ENCODE peak calls at places on chromosomes 12 and 14, in five cellular contexts. G is GM12878, V is H1, S is K562, Q is HepG2. P is an unnamed sample.

GRCh38 chr14:105229099-105229655 is 19.2 kb upstream of the BTBD6 start:
- DNase-seq in G (no peak), V (no peak), S (no peak), Q (no peak), P (no peak)

GRCh38 chr14:89477391-89477790 is 60.4 kb upstream of the FOXN3 start:
- DNase-seq in G (no peak), V (no peak), S (no peak), Q (no peak), P (no peak)

GRCh38 chr12:57886590-57887363 is 40.2 kb upstream of the CTDSP2 start:
- DNase-seq in G (no peak), V (no peak), S (no peak), Q (no peak), P (no peak)

GRCh38 chr12:28958553-28959195 is 190.4 kb upstream of the FAR2 start:
- DNase-seq in G (no peak), V (no peak), S (no peak), Q (no peak), P (no peak)

GRCh38 chr12:131457331-131458047 is 253.4 kb upstream of the SFSWAP start:
- DNase-seq in G (no peak), V (no peak), S (no peak), Q (no peak), P (no peak)

GRCh38 chr14:31950760-31951637 is 126.1 kb upstream of the ARHGAP5 start:
- DNase-seq in G (no peak), V (peak; percentile 68), S (peak; percentile 37), Q (no peak), P (peak; percentile 73)

GRCh38 chr14:95146079-95146771 is 11.1 kb downstream of the DICER1 start:
- DNase-seq in G (no peak), V (no peak), S (no peak), Q (no peak), P (no peak)

GRCh38 chr12:75735853-75736252 is 224.4 kb upstream of the KRR1 start:
- DNase-seq in G (no peak), V (no peak), S (no peak), Q (no peak), P (no peak)

GRCh38 chr12:68932701-68933563 is at the start of gene CPM:
- DNase-seq in G (no peak), V (peak; percentile 77), S (peak; percentile 58), Q (no peak), P (peak; percentile 78)

GRCh38 chr12:80777587-80777986 is 60.9 kb downstream of the MYF5 start:
- DNase-seq in G (no peak), V (no peak), S (no peak), Q (peak; percentile 6), P (no peak)

GRCh38 chr14:55133416-55133815 is 4.4 kb downstream of the LGALS3 start:
- DNase-seq in G (no peak), V (no peak), S (no peak), Q (no peak), P (no peak)

GRCh38 chr12:107320929-107321618 is 227.7 kb upstream of the CRY1 start:
- DNase-seq in G (no peak), V (peak; percentile 68), S (no peak), Q (no peak), P (peak; percentile 37)

GRCh38 chr14:77707724-77708408 is at the start of the genes ALKBH1 and SLIRP:
- DNase-seq in G (peak; percentile 26), V (peak; percentile 83), S (peak; percentile 88), Q (peak; percentile 81), P (peak; percentile 82)

GRCh38 chr14:69493038-69493437 is 8.5 kb downstream of the PLEKHD1 start:
- DNase-seq in G (no peak), V (no peak), S (no peak), Q (no peak), P (no peak)

GRCh38 chr12:127595506-127595905 is 671.5 kb upstream of the TMEM132C start:
- DNase-seq in G (no peak), V (no peak), S (no peak), Q (no peak), P (no peak)

GRCh38 chr12:100267603-100268281 is 765 bp downstream of the SCYL2 start:
- DNase-seq in G (no peak), V (peak; percentile 71), S (peak; percentile 37), Q (peak; percentile 12), P (no peak)

GRCh38 chr12:613996-614726 is 49.1 kb downstream of the NINJ2 start:
- DNase-seq in G (no peak), V (peak; percentile 53), S (no peak), Q (peak; percentile 31), P (no peak)

GRCh38 chr12:124020398-124021024 is 47.5 kb downstream of the ZNF664 start:
- DNase-seq in G (no peak), V (no peak), S (no peak), Q (no peak), P (no peak)
- H3K4me1 ChIP-seq in G (no peaks in the 10 kb centered on the region), V (no peaks in the 10 kb centered on the region), S (peaks cover 6% of the 10 kb centered on the region), Q (no peaks in the 10 kb centered on the region), P (no peaks in the 10 kb centered on the region)

GRCh38 chr12:92619730-92620684 is 82.8 kb upstream of the PLEKHG7 start:
- DNase-seq in G (no peak), V (no peak), S (no peak), Q (no peak), P (no peak)

GRCh38 chr12:92621312-92621711 is 81.5 kb upstream of the PLEKHG7 start:
- DNase-seq in G (no peak), V (no peak), S (no peak), Q (no peak), P (no peak)

GRCh38 chr12:92624236-92624635 is 78.6 kb upstream of the PLEKHG7 start:
- DNase-seq in G (no peak), V (no peak), S (no peak), Q (no peak), P (peak; percentile 17)

GRCh38 chr12:92623386-92623785 is 79.4 kb upstream of the PLEKHG7 start:
- DNase-seq in G (no peak), V (no peak), S (no peak), Q (no peak), P (no peak)

GRCh38 chr12:92621833-92622232 is 81.0 kb upstream of the PLEKHG7 start:
- DNase-seq in G (no peak), V (no peak), S (no peak), Q (no peak), P (no peak)
- TF ChIP-seq HDAC2 in G (no peak), V (no peak), S (no peak), Q (no peak), P (no peak)

GRCh38 chr12:53078425-53079225 is 565 bp downstream of the SPRYD3 start:
- DNase-seq in G (no peak), V (no peak), S (no peak), Q (no peak), P (no peak)
- TF ChIP-seq CHD2 in G (no peak), V (no peak), S (no peak), Q (no peak), P (no peak)

GRCh38 chr14:39173198-39173597 is 1.9 kb upstream of the PNN start:
- DNase-seq in G (no peak), V (no peak), S (no peak), Q (no peak), P (no peak)
- H3K4me1 ChIP-seq in G (peaks cover 7% of the 10 kb centered on the region), V (peaks cover 4% of the 10 kb centered on the region), S (peaks cover 18% of the 10 kb centered on the region), Q (peaks cover 49% of the 10 kb centered on the region), P (peaks cover 42% of the 10 kb centered on the region)

GRCh38 chr12:102543494-102543893 is 63.1 kb upstream of the IGF1 start:
- DNase-seq in G (no peak), V (no peak), S (peak; percentile 12), Q (no peak), P (no peak)
- TF ChIP-seq HDAC2 in G (no peak), V (no peak), S (no peak), Q (no peak), P (no peak)

GRCh38 chr12:18658179-18658578 is 79.6 kb downstream of the PLCZ1 start:
- DNase-seq in G (no peak), V (no peak), S (no peak), Q (no peak), P (no peak)
- TF ChIP-seq CHD2 in G (no peak), V (no peak), S (no peak), Q (no peak), P (no peak)

GRCh38 chr14:64728106-64728505 is 23.9 kb downstream of the PLEKHG3 start:
- DNase-seq in G (no peak), V (no peak), S (no peak), Q (no peak), P (no peak)
- H3K4me1 ChIP-seq in G (no peaks in the 10 kb centered on the region), V (peaks cover 34% of the 10 kb centered on the region), S (no peaks in the 10 kb centered on the region), Q (peaks cover 32% of the 10 kb centered on the region), P (peaks cover 47% of the 10 kb centered on the region)

GRCh38 chr12:94603434-94604068 is 46.8 kb downstream of the TMCC3 start:
- DNase-seq in G (no peak), V (peak; percentile 81), S (peak; percentile 54), Q (peak; percentile 5), P (peak; percentile 50)
- TF ChIP-seq HDAC2 in G (no peak), V (no peak), S (no peak), Q (no peak), P (no peak)

P was measured in A549.